ENCODE peak calls at places on chromosome 12, in four cellular contexts. One of them, this sample, is unnamed.

GRCh38 chr12:24111591-24111990 is 162.1 kb upstream of the SOX5 start:
- DNase-seq in A549: no peak
- DNase-seq in IMR-90: peak
- DNase-seq in brain microvascular endothelial cell: no peak
- DNase-seq in this sample: peak

GRCh38 chr12:29148958-29149690 is at the start of gene FAR2:
- DNase-seq in A549: peak
- DNase-seq in IMR-90: no peak
- DNase-seq in brain microvascular endothelial cell: peak
- DNase-seq in this sample: no peak

GRCh38 chr12:132036063-132036683 is 86.4 kb downstream of the EP400 start:
- DNase-seq in A549: no peak
- DNase-seq in IMR-90: no peak
- DNase-seq in brain microvascular endothelial cell: no peak
- DNase-seq in this sample: no peak

GRCh38 chr12:11763760-11764520 is 114.5 kb downstream of the ETV6 start:
- DNase-seq in A549: no peak
- DNase-seq in IMR-90: peak
- DNase-seq in brain microvascular endothelial cell: peak
- DNase-seq in this sample: peak

GRCh38 chr12:81644503-81644902 is 114.6 kb downstream of the PPFIA2 start:
- DNase-seq in A549: peak
- DNase-seq in IMR-90: peak
- DNase-seq in brain microvascular endothelial cell: no peak
- DNase-seq in this sample: peak

GRCh38 chr12:121770802-121771625 is 22.5 kb downstream of the RHOF start:
- DNase-seq in A549: no peak
- DNase-seq in IMR-90: no peak
- DNase-seq in brain microvascular endothelial cell: no peak
- DNase-seq in this sample: no peak

GRCh38 chr12:13362260-13362841 is 165.8 kb downstream of the EMP1 start:
- DNase-seq in A549: peak
- DNase-seq in IMR-90: peak
- DNase-seq in brain microvascular endothelial cell: peak
- DNase-seq in this sample: peak

GRCh38 chr12:13104403-13104802 is 936 bp upstream of the GSG1 start:
- DNase-seq in A549: no peak
- DNase-seq in IMR-90: no peak
- DNase-seq in brain microvascular endothelial cell: no peak
- DNase-seq in this sample: no peak

GRCh38 chr12:80778005-80778541 is 61.4 kb downstream of the MYF5 start:
- DNase-seq in A549: no peak
- DNase-seq in IMR-90: peak
- DNase-seq in brain microvascular endothelial cell: peak
- DNase-seq in this sample: peak

GRCh38 chr12:79183946-79184345 is 319.4 kb downstream of the SYT1 start:
- DNase-seq in A549: no peak
- DNase-seq in IMR-90: peak
- DNase-seq in brain microvascular endothelial cell: no peak
- DNase-seq in this sample: no peak

GRCh38 chr12:67957383-67957782 is 31.9 kb upstream of the IFNG-AS1 start:
- DNase-seq in A549: no peak
- DNase-seq in IMR-90: no peak
- DNase-seq in brain microvascular endothelial cell: no peak
- DNase-seq in this sample: no peak

GRCh38 chr12:19158909-19159308 is 29.4 kb downstream of the PLEKHA5 start:
- DNase-seq in A549: no peak
- DNase-seq in IMR-90: peak
- DNase-seq in brain microvascular endothelial cell: no peak
- DNase-seq in this sample: no peak

GRCh38 chr12:117686911-117687377 is 281.8 kb downstream of the KSR2 start:
- DNase-seq in A549: peak
- DNase-seq in IMR-90: no peak
- DNase-seq in brain microvascular endothelial cell: peak
- DNase-seq in this sample: peak

GRCh38 chr12:116319316-116319715 is 41.8 kb upstream of the MED13L start:
- DNase-seq in A549: no peak
- DNase-seq in IMR-90: peak
- DNase-seq in brain microvascular endothelial cell: no peak
- DNase-seq in this sample: no peak

GRCh38 chr12:69872804-69873203 is 47.8 kb downstream of the MYRFL start:
- DNase-seq in A549: no peak
- DNase-seq in IMR-90: peak
- DNase-seq in brain microvascular endothelial cell: no peak
- DNase-seq in this sample: no peak

GRCh38 chr12:27305673-27306504 is 26.7 kb upstream of the BMAL2 start:
- DNase-seq in A549: peak
- DNase-seq in IMR-90: peak
- DNase-seq in brain microvascular endothelial cell: no peak
- DNase-seq in this sample: no peak

GRCh38 chr12:117012189-117012805 is 86.9 kb downstream of the TESC start:
- DNase-seq in A549: no peak
- DNase-seq in IMR-90: peak
- DNase-seq in brain microvascular endothelial cell: no peak
- DNase-seq in this sample: no peak

GRCh38 chr12:105831372-105831771 is 307.4 kb downstream of the NUAK1 start:
- DNase-seq in A549: no peak
- DNase-seq in IMR-90: no peak
- DNase-seq in brain microvascular endothelial cell: no peak
- DNase-seq in this sample: no peak

GRCh38 chr12:73424484-73424883 is 1113.2 kb upstream of the ATXN7L3B start:
- DNase-seq in A549: no peak
- DNase-seq in IMR-90: no peak
- DNase-seq in brain microvascular endothelial cell: no peak
- DNase-seq in this sample: no peak

GRCh38 chr12:106982229-106982628 is 4.7 kb downstream of the MTERF2 start:
- DNase-seq in A549: no peak
- DNase-seq in IMR-90: peak
- DNase-seq in brain microvascular endothelial cell: no peak
- DNase-seq in this sample: no peak

GRCh38 chr12:3214508-3215365 is 137.6 kb downstream of the TSPAN9 start:
- DNase-seq in A549: no peak
- DNase-seq in IMR-90: no peak
- DNase-seq in brain microvascular endothelial cell: no peak
- DNase-seq in this sample: no peak

GRCh38 chr12:28083816-28084678 is 106.2 kb upstream of the CCDC91 start:
- DNase-seq in A549: no peak
- DNase-seq in IMR-90: no peak
- DNase-seq in brain microvascular endothelial cell: peak
- DNase-seq in this sample: no peak

GRCh38 chr12:132610051-132610759 is at the start of gene LRCOL1:
- DNase-seq in A549: no peak
- DNase-seq in IMR-90: peak
- DNase-seq in brain microvascular endothelial cell: peak
- DNase-seq in this sample: peak

GRCh38 chr12:52435659-52435999 is 1.5 kb upstream of the KRT75 start:
- DNase-seq in A549: no peak
- DNase-seq in IMR-90: no peak
- DNase-seq in brain microvascular endothelial cell: no peak
- DNase-seq in this sample: no peak

GRCh38 chr12:132253698-132254480 is 75.5 kb downstream of the GALNT9 start:
- DNase-seq in A549: no peak
- DNase-seq in IMR-90: no peak
- DNase-seq in brain microvascular endothelial cell: no peak
- DNase-seq in this sample: no peak

GRCh38 chr12:2739069-2739468 is 55.7 kb upstream of the FKBP4 start:
- DNase-seq in A549: no peak
- DNase-seq in IMR-90: no peak
- DNase-seq in brain microvascular endothelial cell: no peak
- DNase-seq in this sample: no peak

GRCh38 chr12:108802666-108803036 is 54.7 kb downstream of the SSH1 start:
- DNase-seq in A549: no peak
- DNase-seq in IMR-90: peak
- DNase-seq in brain microvascular endothelial cell: no peak
- DNase-seq in this sample: no peak
- H3K4me3 ChIP-seq in A549: no peak
- H3K4me3 ChIP-seq in IMR-90: no peak
- H3K4me3 ChIP-seq in brain microvascular endothelial cell: no peak
- H3K4me3 ChIP-seq in this sample: peak

GRCh38 chr12:109741286-109741969 is 27.8 kb downstream of the FAM222A start:
- DNase-seq in A549: no peak
- DNase-seq in IMR-90: no peak
- DNase-seq in brain microvascular endothelial cell: no peak
- DNase-seq in this sample: no peak

GRCh38 chr12:109738209-109738608 is 24.6 kb downstream of the FAM222A start:
- DNase-seq in A549: no peak
- DNase-seq in IMR-90: no peak
- DNase-seq in brain microvascular endothelial cell: no peak
- DNase-seq in this sample: no peak

GRCh38 chr12:109738878-109739665 is 25.4 kb downstream of the FAM222A start:
- DNase-seq in A549: no peak
- DNase-seq in IMR-90: peak
- DNase-seq in brain microvascular endothelial cell: no peak
- DNase-seq in this sample: no peak

GRCh38 chr12:109740694-109741245 is 27.1 kb downstream of the FAM222A start:
- DNase-seq in A549: no peak
- DNase-seq in IMR-90: no peak
- DNase-seq in brain microvascular endothelial cell: no peak
- DNase-seq in this sample: no peak

DNA sequence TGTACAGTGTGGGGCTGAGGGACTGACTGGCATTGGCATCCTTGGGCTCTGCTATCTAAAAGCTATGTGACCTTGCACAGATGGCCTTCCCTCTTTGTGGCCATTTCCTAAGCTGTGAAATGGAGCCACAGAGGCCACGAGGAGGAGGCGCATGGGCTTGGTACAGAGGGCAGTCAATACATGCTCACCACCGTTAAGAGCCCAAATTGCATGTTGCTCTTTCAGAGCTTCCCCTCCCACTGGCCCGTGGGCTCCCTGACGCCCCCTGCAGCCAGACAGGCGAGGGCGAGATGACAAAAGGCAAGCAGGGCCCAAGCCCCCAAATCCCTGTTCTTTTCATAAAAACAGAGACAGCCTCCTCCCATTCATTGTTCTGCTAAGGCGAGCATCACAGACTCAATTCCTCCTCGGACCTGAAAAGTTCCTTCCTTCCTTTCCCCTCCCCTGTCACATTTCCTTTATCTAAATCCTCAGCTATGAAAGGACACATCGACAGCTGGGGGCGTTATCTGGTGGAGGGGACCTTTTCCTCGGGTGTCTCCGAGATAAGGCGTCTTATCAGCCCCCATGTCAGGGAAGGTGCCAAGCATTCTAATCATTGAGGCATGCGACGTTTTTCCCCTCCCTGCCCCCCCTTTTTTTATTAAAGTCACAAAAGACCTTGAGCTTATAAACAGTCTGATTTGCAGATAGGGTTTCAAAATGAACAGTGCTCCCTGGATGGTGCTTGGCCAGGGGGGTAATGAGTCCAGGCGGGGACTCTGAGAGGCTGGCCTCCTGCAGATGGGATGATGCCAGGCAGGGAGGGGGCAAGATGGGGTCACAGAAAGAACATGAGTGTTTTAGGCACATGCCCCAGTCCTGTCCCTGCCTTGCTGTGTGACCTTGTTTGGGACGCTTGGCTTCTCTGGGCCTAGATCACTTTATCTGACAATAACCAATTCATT is 26.4 kb downstream of the FAM222A start:
- DNase-seq in A549: no peak
- DNase-seq in IMR-90: no peak
- DNase-seq in brain microvascular endothelial cell: no peak
- DNase-seq in this sample: no peak
- TF ChIP-seq CTCF in A549: no peak
- TF ChIP-seq CTCF in IMR-90: peak
- TF ChIP-seq CTCF in brain microvascular endothelial cell: peak
- TF ChIP-seq CTCF in this sample: peak

GRCh38 chr12:93094988-93095737 is 166.1 kb upstream of the EEA1 start:
- DNase-seq in A549: no peak
- DNase-seq in IMR-90: no peak
- DNase-seq in brain microvascular endothelial cell: no peak
- DNase-seq in this sample: no peak
- H3K4me3 ChIP-seq in A549: no peak
- H3K4me3 ChIP-seq in IMR-90: no peak
- H3K4me3 ChIP-seq in brain microvascular endothelial cell: no peak
- H3K4me3 ChIP-seq in this sample: no peak

GRCh38 chr12:130419116-130419515 is 81.4 kb downstream of the PIWIL1 start:
- DNase-seq in A549: no peak
- DNase-seq in IMR-90: no peak
- DNase-seq in brain microvascular endothelial cell: no peak
- DNase-seq in this sample: no peak

GRCh38 chr12:130413909-130414308 is 76.2 kb downstream of the PIWIL1 start:
- DNase-seq in A549: no peak
- DNase-seq in IMR-90: no peak
- DNase-seq in brain microvascular endothelial cell: no peak
- DNase-seq in this sample: no peak

GRCh38 chr12:130412384-130412783 is 74.7 kb downstream of the PIWIL1 start:
- DNase-seq in A549: no peak
- DNase-seq in IMR-90: no peak
- DNase-seq in brain microvascular endothelial cell: no peak
- DNase-seq in this sample: no peak

GRCh38 chr12:130418261-130418660 is 80.6 kb downstream of the PIWIL1 start:
- DNase-seq in A549: no peak
- DNase-seq in IMR-90: no peak
- DNase-seq in brain microvascular endothelial cell: no peak
- DNase-seq in this sample: no peak

GRCh38 chr12:130414381-130414780 is 76.7 kb downstream of the PIWIL1 start:
- DNase-seq in A549: no peak
- DNase-seq in IMR-90: no peak
- DNase-seq in brain microvascular endothelial cell: no peak
- DNase-seq in this sample: no peak
- TF ChIP-seq CTCF in A549: no peak
- TF ChIP-seq CTCF in IMR-90: no peak
- TF ChIP-seq CTCF in brain microvascular endothelial cell: no peak
- TF ChIP-seq CTCF in this sample: no peak

This sample was measured in retinal pigment epithelial cell.